ENCODE peak calls at places on chromosomes 16 and 17, in nine cellular contexts. Q is Peyer's patch; E is aorta; N is lower lobe of right lung; S is stomach; R is transverse colon; A is naive thymus-derived CD4-positive, alpha-beta T cell; U is sigmoid colon; P is tibial nerve. V is an unnamed sample.

GRCh38 chr17:44323359-44324091 is 1.1 kb downstream of the SLC25A39 start:
- DNase-seq in U (no peak), E (peak; percentile 39), R (peak; percentile 38), Q (no peak), P (no peak), N (no peak), A (no peak), S (no peak), V (no peak)

GRCh38 chr17:28842282-28843012 is at the start of gene FAM222B:
- DNase-seq in A (peak; percentile 80), R (peak; percentile 86), Q (peak; percentile 74), E (peak; percentile 91), N (peak; percentile 89), S (peak; percentile 84), P (peak; percentile 26), U (peak; percentile 88), V (peak; percentile 85)

GRCh38 chr16:15765880-15766279 is 90.9 kb downstream of the MYH11 start:
- DNase-seq in A (no peak), P (peak; percentile 27), N (no peak), Q (peak; percentile 24), R (no peak), S (no peak), E (no peak), U (no peak), V (no peak)

GRCh38 chr16:87331241-87331801 is 14.1 kb upstream of the C16orf95 start:
- DNase-seq in S (no peak), E (peak; percentile 29), N (peak; percentile 42), R (no peak), A (no peak), Q (no peak), U (no peak), P (no peak), V (no peak)

GRCh38 chr17:50059759-50060273 is 3.9 kb downstream of the ITGA3 start:
- DNase-seq in U (no peak), N (no peak), S (no peak), E (peak; percentile 92), A (no peak), Q (no peak), P (no peak), R (no peak), V (no peak)

GRCh38 chr17:74960739-74961342 is 11.7 kb downstream of the HID1 start:
- DNase-seq in A (no peak), U (no peak), E (no peak), R (peak; percentile 57), P (no peak), N (peak; percentile 80), Q (peak; percentile 32), S (peak; percentile 55), V (no peak)

GRCh38 chr17:70535986-70536385 is 366.7 kb downstream of the KCNJ2 start:
- DNase-seq in E (no peak), R (no peak), P (no peak), A (no peak), N (no peak), S (no peak), Q (no peak), U (no peak), V (no peak)

GRCh38 chr17:48012151-48012520 is 25.5 kb downstream of the COPZ2 start:
- DNase-seq in A (peak; percentile 33), U (no peak), P (no peak), N (peak; percentile 66), Q (peak; percentile 70), E (peak; percentile 64), S (peak; percentile 62), R (peak; percentile 59), V (peak; percentile 26)

GRCh38 chr17:39144414-39144813 is 7.0 kb downstream of the PLXDC1 start:
- DNase-seq in U (peak; percentile 98), S (peak; percentile 90), P (peak; percentile 97), E (peak; percentile 90), A (no peak), Q (no peak), R (peak; percentile 70), N (peak; percentile 89), V (peak; percentile 92)

GRCh38 chr17:41016578-41017215 is 7.8 kb upstream of the KRTAP3-1 start:
- DNase-seq in E (no peak), U (no peak), Q (no peak), P (no peak), N (no peak), S (no peak), A (no peak), R (no peak), V (no peak)

GRCh38 chr17:7313028-7313889 is 1.9 kb downstream of the GPS2 start:
- DNase-seq in U (no peak), E (no peak), A (no peak), R (no peak), N (peak; percentile 24), S (no peak), Q (no peak), P (no peak), V (no peak)

GRCh38 chr16:85550422-85551318 is 62.5 kb upstream of the GSE1 start:
- DNase-seq in R (no peak), A (no peak), U (no peak), Q (no peak), S (no peak), N (no peak), E (no peak), P (no peak), V (no peak)

GRCh38 chr17:33753452-33753851 is 460.4 kb upstream of the ASIC2 start:
- DNase-seq in E (no peak), S (no peak), R (no peak), A (no peak), P (no peak), Q (no peak), U (no peak), N (no peak), V (no peak)

GRCh38 chr17:6558276-6558675 is 1.9 kb upstream of the PITPNM3 start:
- DNase-seq in R (no peak), N (no peak), P (no peak), U (no peak), A (no peak), S (peak; percentile 58), Q (no peak), E (no peak), V (no peak)

GRCh38 chr16:66661210-66661560 is 35.4 kb downstream of the CMTM4 start:
- DNase-seq in U (no peak), P (no peak), R (no peak), N (no peak), A (no peak), Q (no peak), E (no peak), S (no peak), V (no peak)

GRCh38 chr17:32971171-32971570 is 20.5 kb upstream of the SPACA3 start:
- DNase-seq in A (no peak), P (no peak), Q (no peak), R (no peak), E (no peak), S (peak; percentile 42), U (no peak), N (no peak), V (no peak)

GRCh38 chr17:81391964-81392908 is 3.0 kb upstream of the BAHCC1 start:
- DNase-seq in N (peak; percentile 72), E (peak; percentile 80), R (peak; percentile 46), A (no peak), P (no peak), S (no peak), U (peak; percentile 90), Q (no peak), V (peak; percentile 61)

GRCh38 chr17:61217878-61218437 is 181.7 kb upstream of the TBX2 start:
- DNase-seq in Q (no peak), P (no peak), R (no peak), A (no peak), S (no peak), E (no peak), U (no peak), N (no peak), V (no peak)

GRCh38 chr17:78230996-78231931 is at the start of gene TMEM235:
- DNase-seq in U (no peak), E (no peak), S (no peak), N (no peak), P (no peak), Q (no peak), A (no peak), R (no peak), V (no peak)

GRCh38 chr16:2468142-2468724 is 2.9 kb upstream of the NTN3 start:
- DNase-seq in S (no peak), R (no peak), P (no peak), U (no peak), Q (no peak), A (no peak), E (no peak), N (no peak), V (no peak)
- H3K4me1 ChIP-seq in S (peaks cover 45% of the 10 kb centered on the region), R (peaks cover 39% of the 10 kb centered on the region), P (no peaks in the 10 kb centered on the region), U (peaks cover 38% of the 10 kb centered on the region), Q (peaks cover 44% of the 10 kb centered on the region), A (peaks cover 4% of the 10 kb centered on the region), E (no peaks in the 10 kb centered on the region), N (peaks cover 42% of the 10 kb centered on the region), V (peaks cover 56% of the 10 kb centered on the region)

GRCh38 chr17:21282850-21283249 is 1.7 kb upstream of the MAP2K3 start:
- DNase-seq in U (no peak), S (no peak), N (no peak), Q (no peak), A (no peak), P (no peak), E (no peak), R (no peak), V (no peak)
- H3K27ac ChIP-seq in U (peak overlapping the region; percentile 98), S (peak overlapping the region; percentile 98), N (peak overlapping the region; percentile 95), Q (no peak overlapping the region), A (no peak overlapping the region), P (no peak overlapping the region), E (peak overlapping the region; percentile 38), R (peak overlapping the region; percentile 99), V (peak overlapping the region; percentile 45)

GRCh38 chr16:30351001-30351441 is 4.1 kb downstream of the CD2BP2 start:
- DNase-seq in A (no peak), N (no peak), U (no peak), S (no peak), P (no peak), Q (no peak), E (no peak), R (no peak), V (no peak)

GRCh38 chr16:30353438-30354129 is 1.5 kb downstream of the CD2BP2 start:
- DNase-seq in U (no peak), N (peak; percentile 45), E (peak; percentile 43), Q (no peak), S (no peak), R (peak; percentile 15), P (no peak), A (no peak), V (no peak)

GRCh38 chr16:30351586-30352419 is 3.3 kb downstream of the CD2BP2 start:
- DNase-seq in E (peak; percentile 87), R (peak; percentile 61), N (peak; percentile 71), Q (no peak), A (no peak), S (peak; percentile 92), U (peak; percentile 94), P (peak; percentile 80), V (peak; percentile 76)

GRCh38 chr16:30354423-30355143 is 525 bp downstream of the CD2BP2 start:
- DNase-seq in A (no peak), P (no peak), E (peak; percentile 51), S (no peak), N (peak; percentile 63), R (peak; percentile 38), Q (no peak), U (no peak), V (no peak)

GRCh38 chr16:30352488-30353401 is 2.4 kb downstream of the CD2BP2 start:
- DNase-seq in Q (no peak), A (no peak), S (no peak), E (peak; percentile 35), P (no peak), U (no peak), R (peak; percentile 7), N (peak; percentile 34), V (no peak)
- H3K4me1 ChIP-seq in Q (peaks cover 19% of the 10 kb centered on the region), A (peaks cover 18% of the 10 kb centered on the region), S (peaks cover 56% of the 10 kb centered on the region), E (no peaks in the 10 kb centered on the region), P (no peaks in the 10 kb centered on the region), U (peaks cover 52% of the 10 kb centered on the region), R (peaks cover 49% of the 10 kb centered on the region), N (peaks cover 44% of the 10 kb centered on the region), V (peaks cover 57% of the 10 kb centered on the region)

GRCh38 chr16:81609323-81609892 is 164.8 kb downstream of the CMIP start:
- DNase-seq in Q (no peak), N (no peak), P (no peak), E (no peak), R (no peak), A (no peak), S (no peak), U (no peak), V (no peak)
- H3K27ac ChIP-seq in Q (no peak overlapping the region), N (no peak overlapping the region), P (no peak overlapping the region), E (no peak overlapping the region), R (peak overlapping the region; percentile 3), A (no peak overlapping the region), S (peak overlapping the region; percentile 61), U (peak overlapping the region; percentile 58), V (peak overlapping the region; percentile 79)

V was measured in left ventricle myocardium inferior.